ENCODE peak calls at places on chromosomes 5 and 9, in four cellular contexts. V is CD8-positive, alpha-beta T cell; Y is H9; D is cardiac muscle cell. F is an unnamed sample.

GRCh38 chr9:5671711-5672353 is 42.9 kb downstream of the RIC1 start:
- DNase-seq in V (peak), Y (no peak), D (no peak), F (peak)

GRCh38 chr5:59746261-59746765 is 147.2 kb downstream of the PDE4D start:
- DNase-seq in V (no peak), Y (no peak), D (no peak), F (no peak)

GRCh38 chr9:27426717-27427645 is 97.1 kb upstream of the IFNK start:
- DNase-seq in V (no peak), Y (peak), D (peak), F (no peak)

GRCh38 chr9:128192601-128193371 is 1.4 kb upstream of the CIZ1 start:
- DNase-seq in V (no peak), Y (no peak), D (no peak), F (no peak)

GRCh38 chr9:89295400-89295799 is 15.6 kb upstream of the CKS2 start:
- DNase-seq in V (no peak), Y (no peak), D (no peak), F (no peak)

GRCh38 chr5:4043135-4043534 is 447.5 kb downstream of the IRX1 start:
- DNase-seq in V (no peak), Y (no peak), D (no peak), F (no peak)

GRCh38 chr5:10663531-10664183 is 97.4 kb downstream of the DAP start:
- DNase-seq in V (no peak), Y (no peak), D (no peak), F (no peak)

GRCh38 chr5:72268753-72269410 is 51.2 kb downstream of the MRPS27 start:
- DNase-seq in V (peak), Y (peak), D (peak), F (peak)

GRCh38 chr9:25415723-25416122 is 262.5 kb downstream of the TUSC1 start:
- DNase-seq in V (no peak), Y (no peak), D (no peak), F (no peak)

GRCh38 chr9:83474631-83475030 is 63.6 kb downstream of the FRMD3 start:
- DNase-seq in V (no peak), Y (no peak), D (no peak), F (no peak)

GRCh38 chr9:37926737-37927590 is 23.0 kb upstream of the SLC25A51 start:
- DNase-seq in V (no peak), Y (no peak), D (no peak), F (no peak)

GRCh38 chr9:9521033-9521779 is 1091.6 kb downstream of the PTPRD start:
- DNase-seq in V (no peak), Y (no peak), D (peak), F (no peak)

GRCh38 chr9:64773491-64773931 is 511.5 kb downstream of the FOXD4L5 start:
- DNase-seq in V (peak), Y (peak), D (peak), F (no peak)

GRCh38 chr5:178330791-178331404 is 98.3 kb upstream of the PHYKPL start:
- DNase-seq in V (no peak), Y (no peak), D (peak), F (no peak)

GRCh38 chr5:119269061-119269579 is 86.7 kb upstream of the TNFAIP8 start:
- DNase-seq in V (peak), Y (peak), D (peak), F (peak)

GRCh38 chr5:148267972-148268371 is 622 bp upstream of the SPINK13 start:
- DNase-seq in V (no peak), Y (no peak), D (no peak), F (no peak)

GRCh38 chr9:103798620-103799019 is 295.5 kb upstream of the SMC2 start:
- DNase-seq in V (no peak), Y (no peak), D (no peak), F (no peak)

GRCh38 chr9:135613946-135614805 is 25.2 kb downstream of the GLT6D1 start:
- DNase-seq in V (no peak), Y (peak), D (no peak), F (no peak)

GRCh38 chr9:79362100-79363081 is 209.4 kb upstream of the TLE4 start:
- DNase-seq in V (no peak), Y (peak), D (no peak), F (no peak)

GRCh38 chr5:141926434-141926833 is 2.8 kb downstream of the DELE1 start:
- DNase-seq in V (no peak), Y (no peak), D (no peak), F (no peak)

GRCh38 chr5:173230741-173231380 is 4.1 kb downstream of the NKX2-5 start:
- DNase-seq in V (no peak), Y (no peak), D (peak), F (no peak)

GRCh38 chr5:173888473-173889135 is 455 bp downstream of the CPEB4 start:
- DNase-seq in V (peak), Y (no peak), D (peak), F (peak)

GRCh38 chr5:52708463-52708862 is 79.3 kb upstream of the ITGA1 start:
- DNase-seq in V (no peak), Y (no peak), D (no peak), F (no peak)

GRCh38 chr5:135718151-135718550 is 116.3 kb upstream of the SLC25A48 start:
- DNase-seq in V (no peak), Y (no peak), D (no peak), F (no peak)

GRCh38 chr9:38277601-38278200 is 114.8 kb upstream of the ALDH1B1 start:
- DNase-seq in V (no peak), Y (peak), D (no peak), F (no peak)

GRCh38 chr5:113546711-113547159 is 33.2 kb downstream of the YTHDC2 start:
- DNase-seq in V (no peak), Y (no peak), D (no peak), F (no peak)

GRCh38 chr5:42824347-42824976 is 12.8 kb upstream of the SELENOP start:
- DNase-seq in V (no peak), Y (no peak), D (no peak), F (no peak)

GRCh38 chr9:93397664-93398381 is 53.7 kb upstream of the FAM120A start:
- DNase-seq in V (no peak), Y (no peak), D (no peak), F (no peak)

F was measured in CD8-positive, alpha-beta memory T cell.